ENCODE peak calls at places on chromosomes 5 and 9, in seven cellular contexts. One of them, this sample, is unnamed.

GRCh38 chr5:123460296-123460729 is 37.1 kb upstream of the CEP120 start:
- DNase-seq in iPS DF 6.9: no peak
- DNase-seq in astrocyte: peak; percentile 22
- DNase-seq in neural progenitor cell: no peak
- DNase-seq in CD4-positive, alpha-beta T cell: no peak
- DNase-seq in tibial nerve: no peak
- DNase-seq in brain microvascular endothelial cell: peak; percentile 45
- DNase-seq in this sample: no peak

GRCh38 chr9:14183001-14183400 is 130.9 kb downstream of the NFIB start:
- DNase-seq in iPS DF 6.9: no peak
- DNase-seq in neural progenitor cell: no peak
- DNase-seq in astrocyte: no peak
- DNase-seq in tibial nerve: no peak
- DNase-seq in CD4-positive, alpha-beta T cell: no peak
- DNase-seq in brain microvascular endothelial cell: no peak
- DNase-seq in this sample: no peak

GRCh38 chr5:140800816-140801493 is at the start of gene PCDHA3:
- DNase-seq in iPS DF 6.9: no peak
- DNase-seq in astrocyte: peak; percentile 6
- DNase-seq in neural progenitor cell: no peak
- DNase-seq in brain microvascular endothelial cell: no peak
- DNase-seq in CD4-positive, alpha-beta T cell: no peak
- DNase-seq in tibial nerve: peak; percentile 18
- DNase-seq in this sample: no peak

GRCh38 chr5:170221319-170221718 is 11.5 kb upstream of the C5orf58 start:
- DNase-seq in CD4-positive, alpha-beta T cell: no peak
- DNase-seq in brain microvascular endothelial cell: no peak
- DNase-seq in astrocyte: peak; percentile 21
- DNase-seq in tibial nerve: no peak
- DNase-seq in iPS DF 6.9: no peak
- DNase-seq in neural progenitor cell: peak; percentile 93
- DNase-seq in this sample: no peak

GRCh38 chr9:89558948-89559347 is 45.9 kb upstream of the GADD45G start:
- DNase-seq in brain microvascular endothelial cell: no peak
- DNase-seq in CD4-positive, alpha-beta T cell: no peak
- DNase-seq in neural progenitor cell: no peak
- DNase-seq in tibial nerve: no peak
- DNase-seq in astrocyte: no peak
- DNase-seq in iPS DF 6.9: no peak
- DNase-seq in this sample: no peak

GRCh38 chr9:79796411-79796810 is 224.6 kb downstream of the TLE4 start:
- DNase-seq in tibial nerve: no peak
- DNase-seq in iPS DF 6.9: no peak
- DNase-seq in brain microvascular endothelial cell: no peak
- DNase-seq in astrocyte: no peak
- DNase-seq in neural progenitor cell: no peak
- DNase-seq in CD4-positive, alpha-beta T cell: no peak
- DNase-seq in this sample: no peak

GRCh38 chr9:121766081-121766683 is 114.7 kb downstream of the DAB2IP start:
- DNase-seq in iPS DF 6.9: no peak
- DNase-seq in tibial nerve: no peak
- DNase-seq in neural progenitor cell: no peak
- DNase-seq in CD4-positive, alpha-beta T cell: no peak
- DNase-seq in astrocyte: no peak
- DNase-seq in brain microvascular endothelial cell: no peak
- DNase-seq in this sample: no peak

GRCh38 chr5:74326571-74327338 is 313.8 kb downstream of the ENC1 start:
- DNase-seq in neural progenitor cell: no peak
- DNase-seq in tibial nerve: peak; percentile 12
- DNase-seq in iPS DF 6.9: no peak
- DNase-seq in CD4-positive, alpha-beta T cell: no peak
- DNase-seq in astrocyte: peak; percentile 100
- DNase-seq in brain microvascular endothelial cell: peak; percentile 96
- DNase-seq in this sample: no peak

GRCh38 chr9:686381-686813 is 155.1 kb upstream of the DMRT1 start:
- DNase-seq in astrocyte: peak; percentile 67
- DNase-seq in iPS DF 6.9: no peak
- DNase-seq in brain microvascular endothelial cell: no peak
- DNase-seq in tibial nerve: peak; percentile 22
- DNase-seq in neural progenitor cell: no peak
- DNase-seq in CD4-positive, alpha-beta T cell: no peak
- DNase-seq in this sample: no peak

GRCh38 chr5:135930949-135931295 is 23.9 kb downstream of the LECT2 start:
- DNase-seq in astrocyte: no peak
- DNase-seq in iPS DF 6.9: no peak
- DNase-seq in neural progenitor cell: peak; percentile 48
- DNase-seq in tibial nerve: no peak
- DNase-seq in brain microvascular endothelial cell: no peak
- DNase-seq in CD4-positive, alpha-beta T cell: no peak
- DNase-seq in this sample: no peak

GRCh38 chr9:124863371-124863831 is 1.5 kb downstream of the ARPC5L start:
- DNase-seq in iPS DF 6.9: no peak
- DNase-seq in tibial nerve: no peak
- DNase-seq in neural progenitor cell: no peak
- DNase-seq in brain microvascular endothelial cell: no peak
- DNase-seq in astrocyte: no peak
- DNase-seq in CD4-positive, alpha-beta T cell: no peak
- DNase-seq in this sample: no peak

GRCh38 chr5:159181152-159181551 is 28.2 kb downstream of the RNF145 start:
- DNase-seq in brain microvascular endothelial cell: no peak
- DNase-seq in astrocyte: no peak
- DNase-seq in tibial nerve: no peak
- DNase-seq in iPS DF 6.9: no peak
- DNase-seq in CD4-positive, alpha-beta T cell: no peak
- DNase-seq in neural progenitor cell: no peak
- DNase-seq in this sample: no peak

GRCh38 chr5:135491552-135492318 is 39.6 kb upstream of the TIFAB start:
- DNase-seq in neural progenitor cell: peak; percentile 79
- DNase-seq in tibial nerve: no peak
- DNase-seq in iPS DF 6.9: no peak
- DNase-seq in CD4-positive, alpha-beta T cell: no peak
- DNase-seq in brain microvascular endothelial cell: no peak
- DNase-seq in astrocyte: no peak
- DNase-seq in this sample: no peak

GRCh38 chr5:164370841-164371240 is 865.4 kb downstream of the MAT2B start:
- DNase-seq in iPS DF 6.9: no peak
- DNase-seq in brain microvascular endothelial cell: no peak
- DNase-seq in tibial nerve: no peak
- DNase-seq in neural progenitor cell: no peak
- DNase-seq in astrocyte: no peak
- DNase-seq in CD4-positive, alpha-beta T cell: no peak
- DNase-seq in this sample: no peak

GRCh38 chr5:78600656-78601452 is 47.7 kb downstream of the LHFPL2 start:
- DNase-seq in tibial nerve: no peak
- DNase-seq in iPS DF 6.9: no peak
- DNase-seq in brain microvascular endothelial cell: peak; percentile 79
- DNase-seq in neural progenitor cell: no peak
- DNase-seq in astrocyte: peak; percentile 84
- DNase-seq in CD4-positive, alpha-beta T cell: no peak
- DNase-seq in this sample: no peak

GRCh38 chr9:137478613-137479314 is 19.6 kb upstream of the NSMF start:
- DNase-seq in brain microvascular endothelial cell: no peak
- DNase-seq in CD4-positive, alpha-beta T cell: no peak
- DNase-seq in tibial nerve: no peak
- DNase-seq in neural progenitor cell: no peak
- DNase-seq in astrocyte: no peak
- DNase-seq in iPS DF 6.9: no peak
- DNase-seq in this sample: no peak

GRCh38 chr5:120297621-120298020 is 166.5 kb upstream of the PRR16 start:
- DNase-seq in iPS DF 6.9: no peak
- DNase-seq in brain microvascular endothelial cell: no peak
- DNase-seq in astrocyte: peak; percentile 30
- DNase-seq in neural progenitor cell: no peak
- DNase-seq in tibial nerve: no peak
- DNase-seq in CD4-positive, alpha-beta T cell: no peak
- DNase-seq in this sample: no peak

GRCh38 chr5:80917596-80917995 is 42.6 kb upstream of the RASGRF2 start:
- DNase-seq in CD4-positive, alpha-beta T cell: no peak
- DNase-seq in neural progenitor cell: no peak
- DNase-seq in astrocyte: no peak
- DNase-seq in tibial nerve: no peak
- DNase-seq in iPS DF 6.9: no peak
- DNase-seq in brain microvascular endothelial cell: no peak
- DNase-seq in this sample: no peak

GRCh38 chr5:79850316-79850822 is 140.7 kb downstream of the MTX3 start:
- DNase-seq in astrocyte: peak; percentile 89
- DNase-seq in neural progenitor cell: peak; percentile 74
- DNase-seq in iPS DF 6.9: no peak
- DNase-seq in CD4-positive, alpha-beta T cell: no peak
- DNase-seq in brain microvascular endothelial cell: no peak
- DNase-seq in tibial nerve: no peak
- DNase-seq in this sample: no peak

GRCh38 chr9:112012026-112012902 is 115.7 kb downstream of the UGCG start:
- DNase-seq in astrocyte: peak; percentile 96
- DNase-seq in tibial nerve: peak; percentile 51
- DNase-seq in iPS DF 6.9: no peak
- DNase-seq in neural progenitor cell: no peak
- DNase-seq in CD4-positive, alpha-beta T cell: no peak
- DNase-seq in brain microvascular endothelial cell: peak; percentile 93
- DNase-seq in this sample: no peak

GRCh38 chr9:92654481-92655301 is 15.2 kb downstream of the IPPK start:
- DNase-seq in brain microvascular endothelial cell: no peak
- DNase-seq in neural progenitor cell: no peak
- DNase-seq in astrocyte: no peak
- DNase-seq in CD4-positive, alpha-beta T cell: no peak
- DNase-seq in tibial nerve: no peak
- DNase-seq in iPS DF 6.9: no peak
- DNase-seq in this sample: no peak

GRCh38 chr9:27940535-27940934 is 367.3 kb upstream of the C9orf72 start:
- DNase-seq in tibial nerve: no peak
- DNase-seq in astrocyte: no peak
- DNase-seq in neural progenitor cell: no peak
- DNase-seq in CD4-positive, alpha-beta T cell: no peak
- DNase-seq in brain microvascular endothelial cell: no peak
- DNase-seq in iPS DF 6.9: no peak
- DNase-seq in this sample: no peak

GRCh38 chr5:151002250-151002649 is 18.1 kb upstream of the GPX3 start:
- DNase-seq in tibial nerve: no peak
- DNase-seq in neural progenitor cell: peak; percentile 46
- DNase-seq in iPS DF 6.9: no peak
- DNase-seq in astrocyte: peak; percentile 13
- DNase-seq in CD4-positive, alpha-beta T cell: no peak
- DNase-seq in brain microvascular endothelial cell: peak; percentile 44
- DNase-seq in this sample: no peak

GRCh38 chr5:42995152-42995751 is 44.9 kb downstream of the ANXA2R start:
- DNase-seq in CD4-positive, alpha-beta T cell: no peak
- DNase-seq in iPS DF 6.9: no peak
- DNase-seq in neural progenitor cell: peak; percentile 33
- DNase-seq in astrocyte: peak; percentile 44
- DNase-seq in brain microvascular endothelial cell: no peak
- DNase-seq in tibial nerve: no peak
- DNase-seq in this sample: no peak
- H3K27me3 ChIP-seq in CD4-positive, alpha-beta T cell: no peaks in the 10 kb centered on the region
- H3K27me3 ChIP-seq in iPS DF 6.9: peaks cover 88% of the 10 kb centered on the region
- H3K27me3 ChIP-seq in neural progenitor cell: peaks cover 100% of the 10 kb centered on the region
- H3K27me3 ChIP-seq in astrocyte: no peaks in the 10 kb centered on the region
- H3K27me3 ChIP-seq in brain microvascular endothelial cell: no peaks in the 10 kb centered on the region
- H3K27me3 ChIP-seq in tibial nerve: peaks cover 42% of the 10 kb centered on the region
- H3K27me3 ChIP-seq in this sample: peaks cover 43% of the 10 kb centered on the region

DNA sequence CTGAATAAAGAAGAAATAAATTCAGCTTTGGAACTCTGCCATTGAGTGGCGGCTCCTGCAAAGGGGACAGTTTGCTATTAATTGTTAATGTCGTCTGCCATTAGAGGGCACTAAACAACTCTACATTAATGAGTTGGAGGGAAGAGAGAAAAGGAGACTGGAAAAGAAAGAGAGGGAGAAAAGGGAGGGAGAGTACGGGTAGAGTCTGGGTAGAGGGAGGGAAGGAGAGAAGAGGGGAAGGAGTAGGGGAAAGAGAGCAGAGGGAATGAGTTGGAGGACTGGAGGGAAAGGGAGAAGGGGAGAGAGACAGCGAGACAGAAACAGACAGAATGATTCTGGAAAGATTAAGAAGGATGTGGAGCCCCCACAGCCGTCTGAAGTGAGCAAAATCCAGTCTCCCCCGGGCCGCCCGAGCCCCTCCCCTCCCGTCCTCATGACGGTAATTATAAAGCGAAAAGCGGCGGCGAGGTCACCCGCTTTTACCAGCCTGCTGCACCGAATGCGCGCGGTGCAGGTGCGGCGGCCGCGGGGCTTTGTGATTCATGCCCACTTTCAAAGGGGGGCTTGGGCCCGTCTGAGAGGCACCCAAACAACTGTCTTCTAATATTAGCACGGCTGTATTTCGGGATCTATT is 1.9 kb upstream of the FST start:
- DNase-seq in brain microvascular endothelial cell: peak; percentile 28
- DNase-seq in astrocyte: peak; percentile 32
- DNase-seq in tibial nerve: peak; percentile 50
- DNase-seq in neural progenitor cell: peak; percentile 92
- DNase-seq in iPS DF 6.9: no peak
- DNase-seq in CD4-positive, alpha-beta T cell: no peak
- DNase-seq in this sample: no peak
- H3K27me3 ChIP-seq in brain microvascular endothelial cell: no peaks in the 10 kb centered on the region
- H3K27me3 ChIP-seq in astrocyte: no peaks in the 10 kb centered on the region
- H3K27me3 ChIP-seq in tibial nerve: no peaks in the 10 kb centered on the region
- H3K27me3 ChIP-seq in neural progenitor cell: no peaks in the 10 kb centered on the region
- H3K27me3 ChIP-seq in iPS DF 6.9: no peaks in the 10 kb centered on the region
- H3K27me3 ChIP-seq in CD4-positive, alpha-beta T cell: peaks cover 59% of the 10 kb centered on the region
- H3K27me3 ChIP-seq in this sample: peaks cover 36% of the 10 kb centered on the region

GRCh38 chr5:59089767-59090166 is 506.9 kb downstream of the RAB3C start:
- DNase-seq in neural progenitor cell: no peak
- DNase-seq in brain microvascular endothelial cell: no peak
- DNase-seq in tibial nerve: no peak
- DNase-seq in astrocyte: no peak
- DNase-seq in iPS DF 6.9: no peak
- DNase-seq in CD4-positive, alpha-beta T cell: no peak
- DNase-seq in this sample: no peak
- H3K27me3 ChIP-seq in neural progenitor cell: no peaks in the 10 kb centered on the region
- H3K27me3 ChIP-seq in brain microvascular endothelial cell: no peaks in the 10 kb centered on the region
- H3K27me3 ChIP-seq in tibial nerve: no peaks in the 10 kb centered on the region
- H3K27me3 ChIP-seq in astrocyte: no peaks in the 10 kb centered on the region
- H3K27me3 ChIP-seq in iPS DF 6.9: no peaks in the 10 kb centered on the region
- H3K27me3 ChIP-seq in CD4-positive, alpha-beta T cell: no peaks in the 10 kb centered on the region
- H3K27me3 ChIP-seq in this sample: no peaks in the 10 kb centered on the region

GRCh38 chr5:38714240-38714639 is 131.6 kb upstream of the OSMR start:
- DNase-seq in astrocyte: no peak
- DNase-seq in iPS DF 6.9: no peak
- DNase-seq in tibial nerve: no peak
- DNase-seq in neural progenitor cell: no peak
- DNase-seq in CD4-positive, alpha-beta T cell: no peak
- DNase-seq in brain microvascular endothelial cell: no peak
- DNase-seq in this sample: no peak

GRCh38 chr5:38712416-38712815 is 133.4 kb upstream of the OSMR start:
- DNase-seq in CD4-positive, alpha-beta T cell: no peak
- DNase-seq in astrocyte: no peak
- DNase-seq in iPS DF 6.9: no peak
- DNase-seq in neural progenitor cell: no peak
- DNase-seq in brain microvascular endothelial cell: no peak
- DNase-seq in tibial nerve: no peak
- DNase-seq in this sample: no peak

GRCh38 chr5:38716516-38716915 is 129.3 kb upstream of the OSMR start:
- DNase-seq in neural progenitor cell: no peak
- DNase-seq in CD4-positive, alpha-beta T cell: no peak
- DNase-seq in brain microvascular endothelial cell: no peak
- DNase-seq in tibial nerve: no peak
- DNase-seq in astrocyte: no peak
- DNase-seq in iPS DF 6.9: no peak
- DNase-seq in this sample: no peak

GRCh38 chr5:38715671-38716070 is 130.1 kb upstream of the OSMR start:
- DNase-seq in CD4-positive, alpha-beta T cell: no peak
- DNase-seq in iPS DF 6.9: no peak
- DNase-seq in neural progenitor cell: peak; percentile 48
- DNase-seq in brain microvascular endothelial cell: no peak
- DNase-seq in tibial nerve: no peak
- DNase-seq in astrocyte: no peak
- DNase-seq in this sample: no peak

GRCh38 chr5:38714703-38715355 is 131.0 kb upstream of the OSMR start:
- DNase-seq in neural progenitor cell: no peak
- DNase-seq in iPS DF 6.9: no peak
- DNase-seq in astrocyte: no peak
- DNase-seq in CD4-positive, alpha-beta T cell: no peak
- DNase-seq in tibial nerve: no peak
- DNase-seq in brain microvascular endothelial cell: no peak
- DNase-seq in this sample: no peak
- H3K27me3 ChIP-seq in neural progenitor cell: no peaks in the 10 kb centered on the region
- H3K27me3 ChIP-seq in iPS DF 6.9: no peaks in the 10 kb centered on the region
- H3K27me3 ChIP-seq in astrocyte: peaks cover 2% of the 10 kb centered on the region
- H3K27me3 ChIP-seq in CD4-positive, alpha-beta T cell: no peaks in the 10 kb centered on the region
- H3K27me3 ChIP-seq in tibial nerve: no peaks in the 10 kb centered on the region
- H3K27me3 ChIP-seq in brain microvascular endothelial cell: no peaks in the 10 kb centered on the region
- H3K27me3 ChIP-seq in this sample: no peaks in the 10 kb centered on the region

This sample was measured in esophagus squamous epithelium.